ENCODE peak calls at places on chromosomes 4 and X, in seven cellular contexts. G is mesendoderm, H is mesenchymal stem cell, T is H9, F is H1, L is neuronal stem cell, K is trophoblast cell. C is an unnamed sample.

GRCh38 chr4:39319678-39320077 is 46.5 kb downstream of the RFC1 start:
- DNase-seq in G (no peak), H (peak), T (no peak), F (no peak), L (no peak), K (peak), C (peak)

GRCh38 chr4:7110546-7110945 is 42.7 kb upstream of the GRPEL1 start:
- DNase-seq in G (no peak), H (no peak), T (no peak), F (no peak), L (no peak), K (no peak), C (no peak)

GRCh38 chr4:110840221-110840654 is 217.4 kb upstream of the PITX2 start:
- DNase-seq in G (no peak), H (no peak), T (no peak), F (no peak), L (no peak), K (peak), C (peak)

GRCh38 chr4:85149656-85150055 is 183.2 kb upstream of the WDFY3 start:
- DNase-seq in G (no peak), H (peak), T (no peak), F (no peak), L (no peak), K (no peak), C (peak)

GRCh38 chr4:185709802-185710486 is 102.0 kb downstream of the SORBS2 start:
- DNase-seq in G (no peak), H (no peak), T (no peak), F (no peak), L (no peak), K (no peak), C (no peak)

GRCh38 chrX:9873952-9874351 is 87.7 kb downstream of the SHROOM2 start:
- DNase-seq in G (peak), H (peak), T (peak), F (no peak), L (no peak), K (peak), C (peak)

GRCh38 chr4:139746430-139746829 is 80.8 kb downstream of the MGST2 start:
- DNase-seq in G (peak), H (no peak), T (no peak), F (no peak), L (no peak), K (no peak), C (no peak)

GRCh38 chrX:103170216-103170615 is 44.7 kb upstream of the BEX4 start:
- DNase-seq in G (no peak), H (no peak), T (no peak), F (no peak), L (no peak), K (no peak), C (peak)

GRCh38 chrX:39152106-39152649 is 350.9 kb downstream of the MID1IP1 start:
- DNase-seq in G (peak), H (peak), T (peak), F (no peak), L (peak), K (peak), C (no peak)

GRCh38 chrX:68685722-68686683 is 38.5 kb downstream of the STARD8 start:
- DNase-seq in G (peak), H (peak), T (peak), F (no peak), L (no peak), K (peak), C (peak)

GRCh38 chr4:63728480-63729177 is 680.6 kb downstream of the TECRL start:
- DNase-seq in G (peak), H (no peak), T (peak), F (no peak), L (peak), K (no peak), C (no peak)

GRCh38 chrX:124341361-124342132 is 4.8 kb upstream of the SH2D1A start:
- DNase-seq in G (no peak), H (no peak), T (no peak), F (no peak), L (no peak), K (no peak), C (no peak)

GRCh38 chr4:150139297-150139696 is 61.1 kb downstream of the DCLK2 start:
- DNase-seq in G (no peak), H (no peak), T (no peak), F (no peak), L (no peak), K (no peak), C (no peak)

GRCh38 chrX:119488749-119489148 is 20.5 kb downstream of the SLC25A5 start:
- DNase-seq in G (peak), H (peak), T (no peak), F (no peak), L (no peak), K (peak), C (peak)

GRCh38 chr4:39308576-39308975 is 57.6 kb downstream of the RFC1 start:
- DNase-seq in G (no peak), H (no peak), T (no peak), F (no peak), L (no peak), K (peak), C (no peak)

GRCh38 chrX:144681501-144681900 is 565.8 kb upstream of the SPANXN1 start:
- DNase-seq in G (peak), H (peak), T (no peak), F (no peak), L (no peak), K (no peak), C (no peak)

GRCh38 chr4:151340751-151341385 is 15.5 kb upstream of the SH3D19 start:
- DNase-seq in G (no peak), H (peak), T (no peak), F (no peak), L (no peak), K (no peak), C (peak)

GRCh38 chrX:96433409-96434122 is 251.1 kb upstream of the DIAPH2 start:
- DNase-seq in G (no peak), H (peak), T (no peak), F (no peak), L (no peak), K (no peak), C (no peak)

GRCh38 chr4:112523764-112524505 is 8.0 kb upstream of the NEUROG2 start:
- DNase-seq in G (peak), H (peak), T (peak), F (peak), L (peak), K (peak), C (no peak)

GRCh38 chrX:10414872-10415703 is 205.3 kb downstream of the MID1 start:
- DNase-seq in G (no peak), H (peak), T (no peak), F (no peak), L (no peak), K (peak), C (peak)

GRCh38 chrX:25523574-25523973 is 507.8 kb upstream of the ARX start:
- DNase-seq in G (peak), H (no peak), T (peak), F (peak), L (peak), K (peak), C (peak)

GRCh38 chr4:136803430-136803829 is 728.9 kb downstream of the PCDH18 start:
- DNase-seq in G (no peak), H (no peak), T (no peak), F (no peak), L (no peak), K (no peak), C (no peak)

GRCh38 chr4:175087156-175087555 is 169.0 kb downstream of the ADAM29 start:
- DNase-seq in G (no peak), H (no peak), T (no peak), F (no peak), L (no peak), K (peak), C (no peak)

GRCh38 chr4:24637173-24637572 is 52.8 kb upstream of the DHX15 start:
- DNase-seq in G (no peak), H (no peak), T (no peak), F (no peak), L (no peak), K (no peak), C (no peak)

GRCh38 chr4:77156912-77157858 is at the start of gene CCNG2:
- DNase-seq in G (peak), H (peak), T (peak), F (peak), L (no peak), K (peak), C (peak)

GRCh38 chr4:121050251-121050650 is 22.1 kb downstream of the NDNF start:
- DNase-seq in G (no peak), H (no peak), T (no peak), F (no peak), L (no peak), K (no peak), C (no peak)

GRCh38 chrX:24264383-24264782 is 49.5 kb downstream of the SUPT20HL2 start:
- DNase-seq in G (no peak), H (peak), T (no peak), F (no peak), L (no peak), K (no peak), C (peak)

GRCh38 chr4:165580379-165580905 is 201.6 kb downstream of the CPE start:
- DNase-seq in G (peak), H (peak), T (no peak), F (no peak), L (no peak), K (peak), C (no peak)

GRCh38 chrX:27807690-27808089 is at the start of gene MAGEB10:
- DNase-seq in G (no peak), H (no peak), T (no peak), F (no peak), L (no peak), K (no peak), C (no peak)

GRCh38 chr4:122764808-122765189 is 32.3 kb downstream of the BBS12 start:
- DNase-seq in G (no peak), H (peak), T (no peak), F (no peak), L (no peak), K (peak), C (peak)

GRCh38 chrX:103464774-103465117 is 54.5 kb downstream of the RAB40A start:
- DNase-seq in G (peak), H (peak), T (peak), F (peak), L (peak), K (peak), C (peak)

GRCh38 chrX:133290076-133290475 is 71.9 kb upstream of the TFDP3 start:
- DNase-seq in G (no peak), H (no peak), T (no peak), F (no peak), L (no peak), K (no peak), C (peak)

DNA sequence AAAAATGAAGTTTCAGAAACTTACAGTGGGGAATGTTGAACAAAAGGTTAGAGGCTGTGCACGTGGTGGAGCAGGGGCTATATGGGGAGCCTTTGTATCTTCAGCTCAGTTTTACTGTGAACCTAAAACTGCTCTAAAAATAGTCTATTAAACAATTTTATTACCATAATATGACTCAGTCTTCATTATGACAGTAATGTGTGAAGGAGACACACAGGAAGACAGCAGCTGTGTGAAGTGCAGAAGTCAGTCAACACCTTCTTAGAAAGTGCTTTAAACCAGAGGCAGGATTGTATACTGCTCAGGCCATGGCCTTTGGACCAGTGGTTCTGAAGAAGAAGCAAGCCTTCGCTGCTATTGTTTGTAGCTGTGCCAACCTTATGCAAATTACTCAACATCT is 89.7 kb downstream of the ARHGAP10 start:
- DNase-seq in G (no peak), H (peak), T (no peak), F (no peak), L (no peak), K (no peak), C (no peak)
- H3K23ac ChIP-seq in G (no peak), H (no peak), T (no peak), F (no peak), L (no peak), K (no peak), C (no peak)

DNA sequence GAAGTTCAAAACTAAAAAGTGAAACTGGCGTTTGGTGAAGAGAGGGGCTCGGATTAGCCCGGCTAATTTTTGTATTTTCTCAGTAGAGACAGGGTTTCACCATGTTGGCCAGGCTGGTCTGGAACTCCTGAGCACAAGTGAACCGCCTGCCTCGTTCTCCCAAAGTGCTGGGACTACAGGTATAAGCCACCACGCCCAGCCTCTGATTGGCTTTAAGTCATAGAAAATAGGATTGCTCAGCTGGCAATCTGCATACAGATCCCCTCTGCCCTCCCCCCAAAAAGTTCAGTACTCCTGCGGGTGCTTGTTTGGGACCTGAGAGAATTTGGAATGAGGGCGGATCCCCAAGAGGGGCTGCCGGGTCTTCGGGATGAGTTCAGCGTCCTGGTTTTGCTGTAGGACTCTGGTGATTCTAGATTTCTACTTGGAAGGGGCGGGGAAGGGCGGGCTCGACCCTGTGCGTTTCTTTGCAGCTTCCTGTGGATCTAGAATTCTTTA is 537 bp upstream of the PRKX start:
- DNase-seq in G (peak), H (no peak), T (peak), F (no peak), L (no peak), K (peak), C (no peak)
- H3K23ac ChIP-seq in G (no peak), H (no peak), T (no peak), F (no peak), L (no peak), K (no peak), C (no peak)

DNA sequence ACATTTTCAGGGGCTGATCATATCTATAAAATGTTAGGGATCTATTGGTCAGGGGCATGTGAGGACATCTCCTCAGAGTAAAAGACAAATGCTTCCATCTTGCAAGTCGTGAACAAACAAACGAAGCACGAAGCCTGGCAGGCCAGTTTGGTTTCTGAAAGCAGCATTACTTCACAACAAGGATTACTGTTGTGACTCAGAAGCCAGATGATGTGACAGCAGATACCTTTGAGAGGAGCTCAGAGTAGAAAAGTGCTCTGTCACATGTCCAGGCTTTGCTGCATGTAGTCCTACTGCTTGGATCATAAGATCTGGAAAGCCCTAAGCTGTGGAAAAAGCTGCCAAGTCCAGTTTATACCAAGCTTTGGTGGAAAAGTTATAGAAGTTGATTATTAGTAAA is 1827.2 kb downstream of the ARAP2 start:
- DNase-seq in G (no peak), H (peak), T (no peak), F (no peak), L (no peak), K (peak), C (no peak)
- H3K23ac ChIP-seq in G (no peak), H (no peak), T (no peak), F (no peak), L (no peak), K (no peak), C (no peak)

GRCh38 chr4:75973770-75974169 is 17.0 kb downstream of the SDAD1 start:
- DNase-seq in G (no peak), H (no peak), T (no peak), F (no peak), L (no peak), K (no peak), C (no peak)
- H3K23ac ChIP-seq in G (no peak), H (no peak), T (no peak), F (no peak), L (no peak), K (peak), C (no peak)

DNA sequence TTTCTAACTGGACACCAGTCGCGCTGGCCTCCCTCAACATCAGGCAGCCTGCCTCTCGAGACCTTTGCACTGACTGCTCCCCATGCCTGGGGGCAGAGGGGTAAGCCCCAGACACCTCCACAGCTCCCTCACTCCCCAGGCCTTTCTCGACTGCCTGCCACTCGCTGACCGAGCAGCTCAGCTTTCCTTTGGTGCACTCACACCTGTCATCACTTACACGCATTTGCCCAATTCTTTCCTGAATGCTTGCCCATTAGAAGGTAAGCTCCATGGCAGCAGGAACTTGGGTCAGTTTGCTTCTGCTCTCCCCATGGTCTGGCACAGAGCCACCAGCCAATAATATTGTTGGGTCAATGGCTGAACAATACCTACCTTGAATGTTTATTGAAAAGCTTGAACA is 32.2 kb upstream of the PROM1 start:
- DNase-seq in G (no peak), H (no peak), T (peak), F (no peak), L (no peak), K (no peak), C (no peak)
- H3K23ac ChIP-seq in G (no peak), H (no peak), T (no peak), F (no peak), L (no peak), K (no peak), C (no peak)

DNA sequence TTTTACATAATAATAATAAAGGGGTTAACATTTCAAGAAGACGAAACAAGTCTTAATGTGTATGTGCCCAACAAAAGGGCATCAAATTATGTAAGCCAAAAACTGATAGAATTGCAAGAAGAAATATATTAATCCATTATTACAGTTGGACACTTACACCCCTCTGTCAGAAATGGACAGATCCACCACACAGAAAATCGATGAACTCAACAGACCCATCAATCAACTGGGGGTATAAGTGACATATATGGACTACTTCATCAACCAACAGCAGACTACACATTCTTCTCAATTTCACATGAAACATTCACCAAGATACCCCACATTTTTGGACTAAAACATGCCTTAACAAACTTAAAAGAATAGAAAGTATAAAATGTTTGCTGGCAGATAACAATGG is 183.8 kb downstream of the COL25A1 start:
- DNase-seq in G (no peak), H (no peak), T (no peak), F (no peak), L (no peak), K (no peak), C (no peak)
- H3K23ac ChIP-seq in G (no peak), H (no peak), T (no peak), F (no peak), L (no peak), K (no peak), C (no peak)

DNA sequence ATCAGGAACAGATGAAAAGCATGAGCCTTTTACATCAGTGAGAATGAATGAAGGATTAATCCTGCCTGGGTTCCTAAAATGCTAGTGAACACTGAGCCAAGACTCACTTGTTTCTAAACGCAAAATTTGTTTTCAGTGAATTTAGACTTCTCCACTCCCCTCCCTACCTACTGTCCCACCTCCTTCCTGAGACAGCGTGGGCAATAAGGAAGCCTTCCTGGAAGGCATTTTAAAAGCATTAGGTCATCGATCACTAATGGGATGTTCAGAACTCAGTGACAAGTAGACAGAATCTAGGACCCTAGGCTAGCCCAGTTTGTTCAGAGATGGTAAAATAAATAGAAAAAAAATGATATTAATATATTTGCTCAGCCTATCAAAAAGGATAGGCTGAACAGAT is 330.9 kb downstream of the GPAT3 start:
- DNase-seq in G (peak), H (peak), T (no peak), F (no peak), L (no peak), K (peak), C (peak)
- H3K23ac ChIP-seq in G (no peak), H (no peak), T (no peak), F (no peak), L (no peak), K (no peak), C (peak)

C was measured in IMR-90.